ENCODE peak calls at places on chromosome 1, in nine cellular contexts. C is B cell, A is psoas muscle, Q is foreskin keratinocyte, J is endothelial cell, S is BE2C, G is lower lobe of right lung, K is neural crest cell, L is cardiac fibroblast. V is an unnamed sample.

GRCh38 chr1:161069731-161070270 is at the start of gene ARHGAP30:
- DNase-seq in Q (no peak), K (no peak), S (no peak), J (no peak), C (peak; percentile 90), G (peak; percentile 92), L (no peak), A (peak; percentile 83), V (no peak)

GRCh38 chr1:15680614-15681345 is 3.3 kb upstream of the PLEKHM2 start:
- DNase-seq in L (peak; percentile 98), K (no peak), J (no peak), C (no peak), Q (peak; percentile 93), A (peak; percentile 62), S (no peak), G (no peak), V (no peak)

GRCh38 chr1:17790383-17791054 is 35.4 kb downstream of the ACTL8 start:
- DNase-seq in G (no peak), J (no peak), L (no peak), Q (no peak), K (no peak), S (no peak), C (no peak), A (no peak), V (no peak)

GRCh38 chr1:52032785-52033131 is 852 bp downstream of the KTI12 start:
- DNase-seq in C (peak; percentile 26), Q (no peak), A (peak; percentile 67), J (peak; percentile 13), L (peak; percentile 78), S (peak; percentile 39), K (peak; percentile 8), G (peak; percentile 55), V (peak; percentile 55)

GRCh38 chr1:16279186-16279585 is 42.2 kb upstream of the CPLANE2 start:
- DNase-seq in A (no peak), Q (no peak), J (no peak), C (no peak), K (no peak), G (no peak), S (no peak), L (no peak), V (no peak)

GRCh38 chr1:60904079-60904852 is 178.1 kb upstream of the NFIA start:
- DNase-seq in Q (no peak), A (peak; percentile 88), J (no peak), L (peak; percentile 54), S (peak; percentile 9), C (no peak), K (no peak), G (no peak), V (no peak)

GRCh38 chr1:212625781-212626450 is 17.4 kb downstream of the ATF3 start:
- DNase-seq in S (no peak), L (no peak), G (no peak), A (no peak), Q (no peak), K (no peak), C (no peak), J (no peak), V (no peak)

GRCh38 chr1:22330092-22330762 is 121.4 kb upstream of the ZBTB40 start:
- DNase-seq in K (no peak), G (no peak), Q (no peak), L (no peak), A (no peak), J (no peak), S (no peak), C (no peak), V (no peak)

GRCh38 chr1:37634554-37635308 is at the start of gene RSPO1:
- DNase-seq in L (peak; percentile 20), S (peak; percentile 19), J (peak; percentile 20), G (no peak), Q (no peak), A (no peak), K (no peak), C (no peak), V (peak; percentile 48)

GRCh38 chr1:160058087-160058486 is 11.9 kb downstream of the KCNJ10 start:
- DNase-seq in S (no peak), L (peak; percentile 15), Q (no peak), K (no peak), J (no peak), C (no peak), G (no peak), A (no peak), V (no peak)
- TF ChIP-seq CTCF in S (peak; percentile 49), L (peak; percentile 41), Q (peak; percentile 44), K (peak; percentile 23), J (no peak), C (no peak), G (peak; percentile 26), A (peak; percentile 28), V (no peak)

GRCh38 chr1:219639843-219640606 is 27.1 kb upstream of the ZC3H11B start:
- DNase-seq in S (no peak), G (no peak), J (no peak), K (no peak), A (no peak), C (no peak), L (no peak), Q (peak; percentile 2), V (no peak)
- TF ChIP-seq CTCF in S (no peak), G (no peak), J (no peak), K (no peak), A (no peak), C (no peak), L (no peak), Q (no peak), V (no peak)

GRCh38 chr1:25469177-25469576 is 38.5 kb downstream of the MACO1 start:
- DNase-seq in L (peak; percentile 73), Q (peak; percentile 46), G (no peak), C (no peak), J (no peak), S (no peak), K (no peak), A (no peak), V (no peak)
- TF ChIP-seq CTCF in L (no peak), Q (no peak), G (no peak), C (no peak), J (no peak), S (no peak), K (no peak), A (no peak), V (no peak)

GRCh38 chr1:230979389-230979716 is 459 bp downstream of the ARV1 start:
- DNase-seq in C (no peak), S (no peak), L (no peak), K (no peak), A (no peak), J (no peak), G (no peak), Q (no peak), V (no peak)
- TF ChIP-seq CTCF in C (no peak), S (no peak), L (no peak), K (no peak), A (no peak), J (no peak), G (no peak), Q (no peak), V (no peak)